ENCODE peak calls at places on chromosomes 13 and 19, in seven cellular contexts. P is thoracic aorta, H is OCI-LY7, E is mucosa of descending colon, A is BE2C, D is GM23338, F is thyroid gland. O is an unnamed sample.

GRCh38 chr19:45999653-46000121 is 4.4 kb downstream of the CCDC61 start:
- DNase-seq in F (no peak), H (no peak), E (no peak), D (peak; percentile 87), A (peak; percentile 61), P (no peak), O (no peak)

GRCh38 chr13:62633448-62633847 is 1217.8 kb upstream of the PCDH20 start:
- DNase-seq in H (no peak), F (no peak), A (no peak), D (no peak), E (no peak), P (no peak), O (no peak)

GRCh38 chr19:53864308-53864836 is 3.3 kb upstream of the MYADM start:
- DNase-seq in A (no peak), D (no peak), P (no peak), E (peak; percentile 71), H (no peak), F (no peak), O (no peak)

GRCh38 chr13:99041788-99042187 is 63.9 kb upstream of the DOCK9 start:
- DNase-seq in H (no peak), P (no peak), F (no peak), A (no peak), D (no peak), E (no peak), O (no peak)

GRCh38 chr13:35512271-35512920 is 35.9 kb upstream of the MAB21L1 start:
- DNase-seq in D (no peak), P (no peak), F (no peak), E (no peak), A (no peak), H (no peak), O (no peak)

GRCh38 chr19:2171349-2172145 is 7.8 kb downstream of the DOT1L start:
- DNase-seq in F (peak; percentile 30), H (peak; percentile 82), A (peak; percentile 83), P (no peak), E (no peak), D (peak; percentile 72), O (no peak)

GRCh38 chr13:31067416-31068118 is 94.1 kb downstream of the HSPH1 start:
- DNase-seq in D (no peak), P (no peak), H (no peak), F (no peak), A (no peak), E (no peak), O (no peak)

GRCh38 chr19:18895828-18896341 is at the start of gene CERS1:
- DNase-seq in D (peak; percentile 68), A (peak; percentile 53), E (no peak), P (no peak), H (no peak), F (no peak), O (no peak)

GRCh38 chr13:65540064-65540635 is 1690.0 kb downstream of the PCDH9 start:
- DNase-seq in P (no peak), H (no peak), E (no peak), F (no peak), A (no peak), D (no peak), O (no peak)

GRCh38 chr13:39259371-39259770 is 221.1 kb downstream of the NHLRC3 start:
- DNase-seq in D (no peak), F (no peak), P (no peak), H (no peak), E (no peak), A (no peak), O (no peak)

GRCh38 chr19:4457654-4458406 is at the start of gene UBXN6:
- DNase-seq in A (peak; percentile 98), F (peak; percentile 99), E (peak; percentile 99), D (peak; percentile 100), P (peak; percentile 97), H (peak; percentile 99), O (peak; percentile 88)

GRCh38 chr19:14089662-14090508 is 666 bp downstream of the SAMD1 start:
- DNase-seq in H (peak; percentile 81), P (no peak), D (peak; percentile 71), F (peak; percentile 43), E (peak; percentile 57), A (peak; percentile 74), O (no peak)

GRCh38 chr19:1408300-1409203 is 1.2 kb downstream of the DAZAP1 start:
- DNase-seq in H (peak; percentile 64), F (peak; percentile 64), P (no peak), D (peak; percentile 59), A (no peak), E (peak; percentile 53), O (no peak)

GRCh38 chr19:42032428-42032827 is 37.6 kb downstream of the GRIK5 start:
- DNase-seq in P (no peak), E (no peak), D (peak; percentile 87), F (no peak), H (no peak), A (no peak), O (no peak)

GRCh38 chr19:42024622-42025111 is 30.6 kb upstream of the ATP1A3 start:
- DNase-seq in E (no peak), A (no peak), D (no peak), H (no peak), P (no peak), F (peak; percentile 54), O (no peak)

GRCh38 chr19:42030605-42031004 is 36.6 kb upstream of the ATP1A3 start:
- DNase-seq in F (no peak), H (no peak), A (no peak), E (no peak), P (no peak), D (no peak), O (no peak)

GRCh38 chr19:42023943-42024260 is 29.9 kb upstream of the ATP1A3 start:
- DNase-seq in H (no peak), A (no peak), P (no peak), E (no peak), F (no peak), D (no peak), O (no peak)

DNA sequence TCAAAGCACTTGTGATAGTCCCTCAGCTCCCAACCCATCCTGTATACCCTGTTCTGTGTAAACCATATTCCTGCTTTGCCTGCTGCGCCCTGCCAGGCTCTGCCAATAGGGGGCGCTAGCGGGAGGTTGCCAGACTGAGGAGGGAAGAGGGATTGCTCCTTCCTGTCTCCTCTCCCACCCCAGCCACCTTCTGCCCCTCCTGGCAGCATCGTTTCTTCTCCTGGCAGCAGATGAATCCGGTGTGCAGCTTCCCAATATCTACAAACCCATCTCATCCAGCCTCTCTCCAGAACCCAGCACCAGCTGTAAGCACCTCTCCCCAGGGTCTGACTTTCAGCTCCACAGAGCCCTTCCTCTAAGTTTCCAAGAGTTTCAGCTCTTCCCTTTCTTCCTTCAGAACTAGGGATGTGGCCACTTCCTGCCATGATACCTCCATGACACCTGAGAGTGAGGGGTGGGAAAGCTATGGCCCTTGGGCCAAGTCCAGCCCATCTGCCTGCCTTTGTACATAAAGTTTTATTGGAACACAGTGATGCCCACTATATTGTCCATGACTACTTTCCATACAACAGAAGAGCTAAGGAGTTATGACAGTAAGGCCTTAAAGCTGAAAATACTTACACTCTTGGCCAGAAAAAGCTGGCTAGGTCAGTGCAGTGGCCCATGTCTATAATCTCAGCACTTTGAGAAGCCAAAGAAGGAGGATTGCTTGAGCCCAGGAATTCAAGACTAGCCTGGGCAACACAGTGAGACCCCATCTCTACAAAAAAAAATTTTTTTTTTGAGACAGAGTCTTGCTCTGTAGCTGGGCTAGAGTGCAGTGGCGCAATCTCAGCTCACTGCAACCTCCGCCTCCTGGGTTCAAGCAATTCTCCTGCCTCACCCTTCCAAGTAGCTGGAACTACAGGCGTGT is 34.5 kb upstream of the ATP1A3 start:
- DNase-seq in D (peak; percentile 85), P (no peak), H (peak; percentile 27), F (no peak), A (peak; percentile 84), E (no peak), O (no peak)
- H3K4me3 ChIP-seq in D (peak overlapping the region; percentile 37), P (no peak overlapping the region), H (no peak overlapping the region), F (no peak overlapping the region), A (peak overlapping the region; percentile 46), E (no peak overlapping the region), O (no peak overlapping the region)

GRCh38 chr19:3365447-3366103 is 808 bp upstream of the NFIC start:
- DNase-seq in H (no peak), D (no peak), A (peak; percentile 70), E (peak; percentile 70), P (no peak), F (peak; percentile 66), O (no peak)
- H3K4me1 ChIP-seq in H (peaks cover 6% of the 10 kb centered on the region), D (peaks cover 16% of the 10 kb centered on the region), A (peaks cover 10% of the 10 kb centered on the region), E (peaks cover 11% of the 10 kb centered on the region), P (peaks cover 69% of the 10 kb centered on the region), F (peaks cover 51% of the 10 kb centered on the region), O (peaks cover 14% of the 10 kb centered on the region)

GRCh38 chr13:33876716-33877394 is 58.9 kb downstream of the RFC3 start:
- DNase-seq in P (no peak), E (no peak), F (no peak), A (no peak), D (no peak), H (no peak), O (no peak)
- TF ChIP-seq CTCF in P (no peak), E (no peak), F (no peak), A (no peak), D (no peak), H (no peak), O (no peak)

GRCh38 chr13:110340812-110341444 is 33.8 kb downstream of the COL4A2 start:
- DNase-seq in A (no peak), P (peak; percentile 95), D (no peak), F (peak; percentile 40), H (no peak), E (peak; percentile 59), O (peak; percentile 85)
- H3K4me3 ChIP-seq in A (no peak overlapping the region), P (peak overlapping the region; percentile 56), D (no peak overlapping the region), F (no peak overlapping the region), H (no peak overlapping the region), E (no peak overlapping the region), O (peak overlapping the region; percentile 17)

DNA sequence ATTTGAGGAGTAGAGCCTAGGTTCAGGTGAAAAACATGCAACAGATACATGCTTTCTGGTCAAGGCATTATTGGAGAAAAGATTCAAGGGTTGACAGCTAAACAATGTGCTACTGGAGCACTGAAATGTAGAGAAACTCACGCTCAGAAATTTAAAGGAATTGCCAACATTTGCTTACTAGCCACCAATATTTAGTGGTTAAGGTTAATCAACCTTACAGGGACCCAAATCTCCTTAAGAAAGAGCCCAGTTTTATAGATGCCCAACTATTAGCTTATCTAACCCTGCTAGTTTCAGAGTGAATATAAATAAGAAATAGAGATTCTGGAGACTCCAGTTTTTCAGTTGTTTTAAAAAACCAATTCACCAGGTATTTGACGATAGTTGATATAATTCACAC is 203.6 kb downstream of the DACH1 start:
- DNase-seq in F (no peak), D (no peak), P (no peak), A (no peak), E (no peak), H (no peak), O (no peak)
- H3K4me1 ChIP-seq in F (no peaks in the 10 kb centered on the region), D (peaks cover 7% of the 10 kb centered on the region), P (no peaks in the 10 kb centered on the region), A (no peaks in the 10 kb centered on the region), E (no peaks in the 10 kb centered on the region), H (no peaks in the 10 kb centered on the region), O (no peaks in the 10 kb centered on the region)

GRCh38 chr13:105410602-105411001 is 1124.9 kb downstream of the EFNB2 start:
- DNase-seq in D (peak; percentile 82), P (no peak), A (peak; percentile 70), H (no peak), E (peak; percentile 73), F (peak; percentile 62), O (no peak)
- TF ChIP-seq CTCF in D (peak; percentile 96), P (peak; percentile 39), A (peak; percentile 80), H (peak; percentile 25), E (peak; percentile 34), F (peak; percentile 16), O (no peak)